ENCODE peak calls at places on chromosomes 13 and 19, in seven cellular contexts. D, P, V, J, S, X and H are unnamed samples.

GRCh38 chr19:18491995-18492953 is 29.6 kb downstream of the ELL start:
- DNase-seq in D (no peak), P (no peak), V (no peak), J (no peak), S (no peak), X (no peak), H (no peak)

GRCh38 chr19:46999878-47000277 is 19.8 kb upstream of the NPAS1 start:
- DNase-seq in D (no peak), P (no peak), V (no peak), J (no peak), S (no peak), X (no peak), H (no peak)

GRCh38 chr13:106753241-106753640 is 185.3 kb upstream of the ARGLU1 start:
- DNase-seq in D (no peak), P (no peak), V (no peak), J (no peak), S (no peak), X (no peak), H (no peak)

GRCh38 chr13:89845874-89846273 is 1501.6 kb upstream of the MIR17HG start:
- DNase-seq in D (no peak), P (no peak), V (no peak), J (no peak), S (no peak), X (no peak), H (no peak)

GRCh38 chr19:15195987-15196682 is 4.7 kb downstream of the NOTCH3 start:
- DNase-seq in D (no peak), P (no peak), V (peak), J (no peak), S (peak), X (no peak), H (peak)

GRCh38 chr19:3035542-3036118 is 6.5 kb upstream of the TLE2 start:
- DNase-seq in D (peak), P (peak), V (peak), J (peak), S (peak), X (peak), H (peak)

GRCh38 chr19:1907563-1908363 is 2.6 kb downstream of the ADAT3 start:
- DNase-seq in D (no peak), P (no peak), V (no peak), J (no peak), S (peak), X (no peak), H (no peak)

GRCh38 chr13:99900960-99901359 is 70.6 kb downstream of the ZIC5 start:
- DNase-seq in D (no peak), P (no peak), V (no peak), J (no peak), S (no peak), X (no peak), H (no peak)

GRCh38 chr13:77919351-77920294 is 992 bp upstream of the EDNRB start:
- DNase-seq in D (no peak), P (no peak), V (no peak), J (no peak), S (no peak), X (no peak), H (no peak)

GRCh38 chr19:30648321-30648720 is 276.1 kb downstream of the ZNF536 start:
- DNase-seq in D (no peak), P (no peak), V (no peak), J (peak), S (no peak), X (no peak), H (no peak)

GRCh38 chr13:91167706-91168459 is 179.6 kb upstream of the MIR17HG start:
- DNase-seq in D (no peak), P (no peak), V (no peak), J (no peak), S (peak), X (no peak), H (no peak)

GRCh38 chr13:110014719-110015118 is 228.3 kb upstream of the IRS2 start:
- DNase-seq in D (no peak), P (no peak), V (no peak), J (no peak), S (peak), X (no peak), H (no peak)

GRCh38 chr13:109749365-109749764 is 37.0 kb downstream of the IRS2 start:
- DNase-seq in D (no peak), P (no peak), V (no peak), J (no peak), S (no peak), X (no peak), H (no peak)

GRCh38 chr13:40580566-40581276 is 85.7 kb downstream of the FOXO1 start:
- DNase-seq in D (no peak), P (no peak), V (no peak), J (no peak), S (no peak), X (no peak), H (no peak)

GRCh38 chr13:80830431-80830830 is 489.5 kb upstream of the SPRY2 start:
- DNase-seq in D (no peak), P (no peak), V (no peak), J (no peak), S (no peak), X (no peak), H (no peak)

GRCh38 chr19:49684251-49684982 is 5.0 kb upstream of the ADM5 start:
- DNase-seq in D (peak), P (peak), V (no peak), J (no peak), S (no peak), X (no peak), H (no peak)

GRCh38 chr19:49520705-49521319 is 7.0 kb upstream of the RCN3 start:
- DNase-seq in D (no peak), P (no peak), V (no peak), J (no peak), S (no peak), X (no peak), H (no peak)

GRCh38 chr13:107907065-107907464 is 308.3 kb downstream of the LIG4 start:
- DNase-seq in D (no peak), P (no peak), V (no peak), J (no peak), S (no peak), X (no peak), H (no peak)

GRCh38 chr19:38538386-38538785 is 79.4 kb downstream of the MAP4K1 start:
- DNase-seq in D (no peak), P (no peak), V (no peak), J (no peak), S (no peak), X (no peak), H (no peak)